ENCODE peak calls at places on chromosomes 5 and 9, in six cellular contexts. M is trophoblast cell, Y is IMR-90, O is mesenchymal stem cell, I is HepG2, W is hepatocyte. V is an unnamed sample.

GRCh38 chr5:180035532-180035931 is 36.0 kb downstream of the RNF130 start:
- DNase-seq in M (no peak), Y (no peak), O (no peak), I (no peak), W (no peak), V (no peak)

GRCh38 chr5:160369990-160370712 is at the start of gene C1QTNF2:
- DNase-seq in M (peak; percentile 82), Y (peak; percentile 72), O (peak; percentile 75), I (no peak), W (peak; percentile 75), V (peak; percentile 59)

GRCh38 chr9:7358876-7359275 is 440.7 kb downstream of the DMAC1 start:
- DNase-seq in M (no peak), Y (no peak), O (no peak), I (no peak), W (no peak), V (no peak)

GRCh38 chr9:4743131-4743875 is 2.3 kb upstream of the AK3 start:
- DNase-seq in M (peak; percentile 12), Y (no peak), O (peak; percentile 22), I (no peak), W (no peak), V (no peak)

GRCh38 chr9:20538956-20539355 is 83.3 kb downstream of the MLLT3 start:
- DNase-seq in M (no peak), Y (peak; percentile 13), O (no peak), I (no peak), W (no peak), V (no peak)

GRCh38 chr5:111551120-111551519 is 38.8 kb upstream of the STARD4 start:
- DNase-seq in M (no peak), Y (no peak), O (no peak), I (no peak), W (no peak), V (no peak)

GRCh38 chr5:90547072-90547536 is 11.5 kb upstream of the ADGRV1 start:
- DNase-seq in M (no peak), Y (no peak), O (peak; percentile 31), I (peak; percentile 62), W (peak; percentile 4), V (no peak)

GRCh38 chr9:14096182-14096922 is 217.6 kb downstream of the NFIB start:
- DNase-seq in M (peak; percentile 78), Y (peak; percentile 62), O (peak; percentile 96), I (no peak), W (peak; percentile 30), V (peak; percentile 96)

GRCh38 chr9:95018099-95018927 is 291.8 kb downstream of the AOPEP start:
- DNase-seq in M (peak; percentile 95), Y (peak; percentile 97), O (peak; percentile 93), I (peak; percentile 20), W (no peak), V (peak; percentile 98)

GRCh38 chr5:107153304-107153703 is 517.4 kb downstream of the EFNA5 start:
- DNase-seq in M (no peak), Y (no peak), O (peak; percentile 11), I (no peak), W (no peak), V (no peak)

GRCh38 chr9:124337562-124337961 is 77.7 kb downstream of the PSMB7 start:
- DNase-seq in M (no peak), Y (no peak), O (no peak), I (no peak), W (no peak), V (no peak)

GRCh38 chr9:92242115-92242778 is 51.2 kb downstream of the IARS1 start:
- DNase-seq in M (peak; percentile 16), Y (peak; percentile 87), O (peak; percentile 80), I (no peak), W (peak; percentile 40), V (peak; percentile 78)

GRCh38 chr5:124867064-124867707 is 120.7 kb upstream of the ZNF608 start:
- DNase-seq in M (peak; percentile 66), Y (peak; percentile 37), O (peak; percentile 77), I (no peak), W (no peak), V (peak; percentile 95)

GRCh38 chr9:109721021-109721420 is 59.0 kb upstream of the PALM2AKAP2 start:
- DNase-seq in M (no peak), Y (no peak), O (no peak), I (no peak), W (no peak), V (no peak)

GRCh38 chr5:94391996-94392395 is 226.4 kb downstream of the KIAA0825 start:
- DNase-seq in M (no peak), Y (no peak), O (no peak), I (no peak), W (no peak), V (no peak)

GRCh38 chr5:65098393-65098792 is 329.7 kb downstream of the CWC27 start:
- DNase-seq in M (peak; percentile 24), Y (no peak), O (no peak), I (no peak), W (no peak), V (no peak)

GRCh38 chr9:131851414-131851813 is 111.5 kb upstream of the RAPGEF1 start:
- DNase-seq in M (no peak), Y (no peak), O (no peak), I (no peak), W (no peak), V (no peak)

GRCh38 chr5:82644229-82644628 is 366.1 kb upstream of the RPS23 start:
- DNase-seq in M (no peak), Y (no peak), O (no peak), I (no peak), W (no peak), V (no peak)

GRCh38 chr9:5453673-5454072 is 3.3 kb downstream of the CD274 start:
- DNase-seq in M (no peak), Y (no peak), O (peak; percentile 15), I (no peak), W (no peak), V (no peak)

GRCh38 chr5:77869115-77869798 is 93.1 kb upstream of the TBCA start:
- DNase-seq in M (no peak), Y (no peak), O (no peak), I (no peak), W (no peak), V (no peak)

GRCh38 chr9:96014078-96014477 is 138.6 kb downstream of the ERCC6L2 start:
- DNase-seq in M (no peak), Y (no peak), O (no peak), I (no peak), W (no peak), V (no peak)

GRCh38 chr5:132468665-132469379 is 21.8 kb downstream of the IRF1 start:
- DNase-seq in M (peak; percentile 5), Y (peak; percentile 26), O (no peak), I (no peak), W (no peak), V (no peak)

GRCh38 chr9:99385814-99386279 is 163.8 kb downstream of the SEC61B start:
- DNase-seq in M (peak; percentile 18), Y (peak; percentile 52), O (peak; percentile 91), I (no peak), W (peak; percentile 19), V (peak; percentile 34)

GRCh38 chr5:308672-309271 is 12.7 kb upstream of the AHRR start:
- DNase-seq in M (peak; percentile 62), Y (peak; percentile 19), O (peak; percentile 25), I (no peak), W (no peak), V (peak; percentile 47)

GRCh38 chr9:106324071-106324470 is 538.9 kb upstream of the ZNF462 start:
- DNase-seq in M (no peak), Y (no peak), O (no peak), I (no peak), W (no peak), V (no peak)

GRCh38 chr9:129570450-129571297 is 50.2 kb downstream of the C9orf50 start:
- DNase-seq in M (no peak), Y (peak; percentile 90), O (peak; percentile 78), I (peak; percentile 75), W (peak; percentile 61), V (peak; percentile 90)

GRCh38 chr9:6901179-6901578 is 143.4 kb downstream of the KDM4C start:
- DNase-seq in M (no peak), Y (no peak), O (no peak), I (peak; percentile 35), W (no peak), V (no peak)

GRCh38 chr9:120387257-120387999 is 192.5 kb downstream of the CDK5RAP2 start:
- DNase-seq in M (no peak), Y (no peak), O (no peak), I (peak; percentile 80), W (no peak), V (no peak)

GRCh38 chr5:72662936-72663335 is 153.5 kb upstream of the TNPO1 start:
- DNase-seq in M (no peak), Y (no peak), O (no peak), I (no peak), W (no peak), V (no peak)

DNA sequence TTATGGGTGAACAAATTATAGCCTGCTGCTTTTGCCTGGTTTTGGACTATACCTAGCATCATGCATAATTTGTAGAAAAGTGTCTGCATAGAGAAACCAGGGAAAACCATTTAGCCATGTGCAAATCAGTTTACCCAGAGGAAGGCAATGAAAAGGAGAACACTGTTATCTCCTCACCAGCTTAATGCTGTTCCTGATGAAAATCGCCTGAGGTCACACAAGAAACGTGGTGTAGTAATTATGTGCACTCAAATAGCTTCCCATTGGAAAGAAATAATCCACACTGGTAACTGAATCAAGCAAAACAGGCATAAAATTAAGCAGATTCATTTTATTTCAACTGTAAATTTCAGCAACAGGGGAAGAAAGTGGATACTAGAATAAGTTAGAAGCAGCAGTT is 51.7 kb upstream of the FAM240B start:
- DNase-seq in M (no peak), Y (no peak), O (no peak), I (no peak), W (no peak), V (no peak)
- H3K4me3 ChIP-seq in M (no peak overlapping the region), Y (no peak overlapping the region), O (no peak overlapping the region), I (no peak overlapping the region), W (no peak overlapping the region), V (no peak overlapping the region)

GRCh38 chr5:149922950-149923349 is 21.6 kb downstream of the PDE6A start:
- DNase-seq in M (no peak), Y (no peak), O (no peak), I (no peak), W (no peak), V (no peak)
- H2AFZ ChIP-seq in M (no peak overlapping the region), Y (no peak overlapping the region), O (no peak overlapping the region), I (no peak overlapping the region), W (no peak overlapping the region), V (no peak overlapping the region)

GRCh38 chr9:133957328-133957727 is 34.8 kb downstream of the VAV2 start:
- DNase-seq in M (peak; percentile 47), Y (no peak), O (no peak), I (no peak), W (no peak), V (no peak)

GRCh38 chr9:133959966-133960567 is 32.1 kb downstream of the VAV2 start:
- DNase-seq in M (no peak), Y (no peak), O (no peak), I (no peak), W (no peak), V (no peak)

GRCh38 chr9:133959171-133959570 is 33.0 kb downstream of the VAV2 start:
- DNase-seq in M (no peak), Y (no peak), O (no peak), I (no peak), W (no peak), V (no peak)

GRCh38 chr9:133960568-133961129 is 31.5 kb downstream of the VAV2 start:
- DNase-seq in M (peak; percentile 14), Y (no peak), O (no peak), I (no peak), W (no peak), V (no peak)

GRCh38 chr9:133958756-133959155 is 33.4 kb downstream of the VAV2 start:
- DNase-seq in M (no peak), Y (no peak), O (no peak), I (no peak), W (no peak), V (no peak)
- H3K4me3 ChIP-seq in M (no peak overlapping the region), Y (no peak overlapping the region), O (no peak overlapping the region), I (no peak overlapping the region), W (no peak overlapping the region), V (no peak overlapping the region)

GRCh38 chr9:113654605-113655193 is 191.2 kb downstream of the RGS3 start:
- DNase-seq in M (peak; percentile 62), Y (no peak), O (no peak), I (no peak), W (no peak), V (peak; percentile 65)
- H2AFZ ChIP-seq in M (peak overlapping the region; percentile 61), Y (peak overlapping the region; percentile 97), O (peak overlapping the region; percentile 43), I (no peak overlapping the region), W (no peak overlapping the region), V (peak overlapping the region; percentile 51)